ENCODE peak calls at places on chromosomes 2 and 18, in ten cellular contexts. E is brain microvascular endothelial cell, Q is fibroblast of pulmonary artery, A is natural killer cell, B is HFF-Myc, I is cardiac fibroblast, O is GM23338, R is heart left ventricle, D is AG04449, H is GM20000. Z is an unnamed sample.

GRCh38 chr2:27075219-27075871 is 3.1 kb upstream of the EMILIN1 start:
- DNase-seq in B (no peak), O (no peak), R (peak), D (no peak), A (peak), Q (peak), H (no peak), E (no peak), I (peak), Z (no peak)

GRCh38 chr2:170772295-170772694 is 2.1 kb downstream of the ERICH2 start:
- DNase-seq in A (no peak), D (no peak), O (no peak), R (no peak), Q (no peak), I (no peak), E (no peak), H (no peak), B (no peak), Z (no peak)

GRCh38 chr18:79483971-79484491 is 88.3 kb downstream of the NFATC1 start:
- DNase-seq in A (no peak), I (no peak), H (no peak), E (no peak), D (no peak), R (no peak), B (no peak), Q (no peak), O (no peak), Z (no peak)

GRCh38 chr2:218811382-218811781 is 20.2 kb downstream of the PRKAG3 start:
- DNase-seq in E (no peak), H (no peak), O (no peak), R (no peak), I (no peak), A (no peak), B (no peak), Q (peak), D (no peak), Z (no peak)

GRCh38 chr2:173589604-173590277 is 235.1 kb downstream of the CDCA7 start:
- DNase-seq in R (no peak), B (no peak), O (peak), I (no peak), A (no peak), Q (peak), E (no peak), D (no peak), H (no peak), Z (no peak)

GRCh38 chr2:214578395-214578794 is 167.5 kb downstream of the VWC2L start:
- DNase-seq in H (no peak), Q (no peak), D (no peak), E (no peak), R (no peak), A (no peak), B (no peak), I (no peak), O (no peak), Z (no peak)

GRCh38 chr2:98586466-98587140 is 21.7 kb downstream of the COA5 start:
- DNase-seq in D (no peak), R (no peak), I (no peak), O (peak), Q (no peak), E (no peak), B (no peak), H (no peak), A (no peak), Z (no peak)

GRCh38 chr2:127611076-127611925 is 34.7 kb upstream of the GPR17 start:
- DNase-seq in E (no peak), R (no peak), I (no peak), H (no peak), Q (no peak), O (no peak), B (no peak), A (peak), D (no peak), Z (peak)

GRCh38 chr2:204505946-204506345 is 39.3 kb upstream of the PARD3B start:
- DNase-seq in O (no peak), Q (peak), D (no peak), I (peak), R (no peak), H (no peak), A (no peak), E (peak), B (no peak), Z (no peak)

DNA sequence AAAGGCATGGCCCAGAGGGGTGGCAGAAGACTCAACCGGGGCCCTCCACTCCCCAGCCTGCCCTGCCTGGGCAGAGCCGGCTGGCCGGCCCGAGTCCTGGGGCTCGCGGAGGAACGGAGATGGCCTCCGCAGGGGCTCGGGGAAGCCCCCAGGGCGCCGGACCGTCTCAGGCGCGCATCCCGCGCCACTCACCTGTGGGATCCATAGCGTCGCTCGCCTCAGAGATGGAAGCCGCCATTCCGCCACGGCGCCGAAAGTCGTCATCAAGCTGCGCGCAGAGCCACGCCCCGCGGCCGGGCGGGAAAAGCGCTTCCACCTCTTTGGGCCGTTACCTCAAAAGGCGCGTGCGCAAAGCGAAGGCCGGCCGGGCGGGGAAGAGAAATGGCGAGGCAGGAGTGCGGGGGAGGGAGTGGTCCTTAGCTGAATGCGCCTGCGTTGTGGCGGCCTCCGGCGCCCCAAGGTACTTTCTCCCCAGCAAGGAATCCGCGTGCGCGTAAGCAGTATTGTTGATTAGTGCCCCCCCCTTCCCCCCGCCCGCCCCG is at the start of gene SMPD4:
- DNase-seq in Q (peak), H (peak), O (peak), B (peak), D (peak), A (peak), I (peak), R (peak), E (peak), Z (peak)
- TF ChIP-seq CTCF in Q (no peak), H (no peak), O (no peak), B (no peak), D (no peak), A (no peak), I (no peak), R (no peak), E (no peak), Z (no peak)

GRCh38 chr2:49044680-49045079 is 109.6 kb downstream of the FSHR start:
- DNase-seq in Q (peak), D (no peak), A (no peak), E (no peak), H (no peak), I (peak), B (no peak), R (no peak), O (peak), Z (no peak)
- TF ChIP-seq CTCF in Q (peak), D (no peak), A (no peak), E (peak), H (no peak), I (no peak), B (no peak), R (peak), O (peak), Z (no peak)

DNA sequence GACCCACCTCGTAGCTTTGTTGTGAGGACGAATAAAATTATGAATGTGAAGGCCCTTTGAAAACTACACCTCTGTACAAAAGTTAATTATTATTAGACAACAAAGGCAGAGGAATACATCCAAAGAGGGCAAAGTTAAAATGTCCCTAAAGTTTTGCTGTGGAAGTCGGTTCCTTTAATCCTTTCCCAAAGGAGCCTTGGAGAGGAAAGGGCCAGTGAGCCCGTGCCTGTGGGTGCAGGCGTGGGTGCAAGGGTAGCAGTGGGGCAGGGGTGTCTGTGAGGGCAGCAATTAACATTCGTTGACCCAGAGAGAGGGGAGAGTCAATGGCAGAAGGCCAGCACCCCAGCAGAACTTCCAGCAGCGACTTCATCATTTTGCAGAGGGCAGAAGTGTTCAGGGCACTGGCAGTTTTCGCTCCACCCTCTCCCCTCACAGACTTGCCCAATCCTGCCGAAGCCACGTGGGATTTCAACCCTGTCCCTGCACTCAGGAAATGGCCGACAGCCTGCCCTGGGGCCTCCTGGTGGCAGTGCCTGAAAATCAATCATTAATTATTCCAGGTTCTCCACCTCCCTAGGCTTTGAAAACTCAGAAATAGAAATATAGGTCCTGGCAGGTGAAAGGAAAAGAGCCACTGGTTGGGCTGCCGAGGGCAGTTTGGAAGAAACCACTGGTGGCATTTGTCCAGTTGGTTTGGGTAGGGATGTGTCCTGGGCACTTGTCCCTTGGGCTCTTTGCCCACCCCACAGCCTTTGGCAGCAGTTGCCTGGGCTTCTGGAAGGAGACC is 4.2 kb upstream of the PAX8 start:
- DNase-seq in H (no peak), D (no peak), B (no peak), O (peak), A (no peak), I (peak), E (no peak), R (no peak), Q (no peak), Z (no peak)
- TF ChIP-seq CTCF in H (no peak), D (peak), B (no peak), O (peak), A (no peak), I (no peak), E (peak), R (peak), Q (peak), Z (no peak)

DNA sequence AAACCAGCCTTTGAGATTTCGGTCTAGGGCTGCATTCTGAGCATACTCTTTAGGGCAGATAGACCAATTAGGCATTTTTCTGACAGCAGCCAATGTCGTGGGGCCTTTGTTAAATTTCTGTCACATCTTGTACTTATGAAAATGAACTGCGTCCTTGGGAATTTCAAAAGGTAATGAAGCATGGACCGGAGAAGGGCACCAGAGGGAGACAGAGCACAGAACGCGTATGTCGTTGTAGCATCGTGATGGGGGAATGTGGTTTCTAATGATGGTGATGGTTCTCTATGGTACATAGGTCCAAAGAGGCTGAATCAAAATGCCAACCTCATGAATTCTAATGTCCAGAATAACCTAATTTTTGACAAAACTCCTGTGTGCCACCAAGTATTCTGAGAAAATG is 483.9 kb upstream of the CRIM1 start:
- DNase-seq in B (no peak), R (no peak), D (no peak), O (peak), H (no peak), I (no peak), E (no peak), A (no peak), Q (no peak), Z (no peak)
- TF ChIP-seq CTCF in B (no peak), R (no peak), D (peak), O (peak), H (no peak), I (no peak), E (no peak), A (no peak), Q (no peak), Z (no peak)

GRCh38 chr18:76306685-76307292 is 188.3 kb downstream of the ZNF516 start:
- DNase-seq in H (no peak), Q (no peak), I (no peak), B (peak), R (no peak), E (no peak), D (no peak), O (peak), A (no peak), Z (no peak)
- TF ChIP-seq CTCF in H (no peak), Q (no peak), I (no peak), B (peak), R (no peak), E (peak), D (no peak), O (peak), A (no peak), Z (no peak)

GRCh38 chr18:48091869-48092497 is 161.5 kb upstream of the SMAD2 start:
- DNase-seq in H (no peak), A (no peak), O (no peak), Q (no peak), I (no peak), D (no peak), B (no peak), E (no peak), R (no peak), Z (no peak)
- TF ChIP-seq CTCF in H (no peak), A (no peak), O (no peak), Q (no peak), I (no peak), D (no peak), B (no peak), E (no peak), R (no peak), Z (no peak)